ENCODE peak calls at places on chromosomes 16 and 17, in seven cellular contexts. I is neuronal stem cell, A is mesenchymal stem cell, T is H1, G is H9, M is trophoblast cell, V is IMR-90. U is an unnamed sample.

GRCh38 chr17:21358185-21358584 is 18.0 kb upstream of the KCNJ12 start:
- DNase-seq in G (no peak), V (no peak), T (no peak), A (no peak), M (no peak), I (no peak), U (no peak)

GRCh38 chr16:57268804-57269800 is 15.4 kb downstream of the PLLP start:
- DNase-seq in M (no peak), I (no peak), V (peak; percentile 14), G (no peak), T (no peak), A (no peak), U (peak; percentile 82)

GRCh38 chr16:19804538-19805323 is 79.9 kb downstream of the GPRC5B start:
- DNase-seq in M (no peak), A (no peak), G (peak; percentile 85), V (no peak), T (peak; percentile 38), I (no peak), U (peak; percentile 84)

GRCh38 chr17:61351745-61352407 is 47.8 kb upstream of the TBX2 start:
- DNase-seq in T (no peak), I (no peak), V (peak; percentile 56), M (no peak), A (no peak), G (no peak), U (no peak)

GRCh38 chr17:44719444-44719843 is 11.0 kb downstream of the DBF4B start:
- DNase-seq in T (no peak), A (no peak), I (no peak), M (no peak), V (no peak), G (no peak), U (no peak)

GRCh38 chr16:12210925-12211869 is 234.7 kb downstream of the SNX29 start:
- DNase-seq in T (no peak), I (no peak), M (no peak), G (no peak), A (no peak), V (no peak), U (no peak)

GRCh38 chr17:35977509-35977908 is 3.8 kb downstream of the CCL16 start:
- DNase-seq in I (no peak), T (no peak), M (no peak), V (no peak), G (no peak), A (no peak), U (no peak)

GRCh38 chr17:71071837-71072236 is 902.5 kb downstream of the KCNJ2 start:
- DNase-seq in V (peak; percentile 99), A (peak; percentile 99), I (no peak), M (peak; percentile 46), T (no peak), G (no peak), U (peak; percentile 42)

GRCh38 chr17:35612924-35613521 is 25.9 kb downstream of the AP2B1 start:
- DNase-seq in I (peak; percentile 51), T (no peak), G (no peak), A (peak; percentile 74), M (peak; percentile 67), V (peak; percentile 65), U (peak; percentile 65)

GRCh38 chr17:78759203-78759968 is 22.7 kb downstream of the CYTH1 start:
- DNase-seq in I (no peak), A (peak; percentile 47), M (no peak), G (no peak), T (no peak), V (peak; percentile 43), U (no peak)

GRCh38 chr17:68288804-68289203 is 2.1 kb downstream of the SLC16A6 start:
- DNase-seq in A (peak; percentile 31), I (no peak), G (no peak), V (no peak), M (no peak), T (no peak), U (peak; percentile 27)

GRCh38 chr16:67156146-67156844 is 3.4 kb downstream of the TRADD start:
- DNase-seq in G (peak; percentile 25), T (no peak), V (no peak), I (no peak), M (no peak), A (no peak), U (no peak)

GRCh38 chr16:46845952-46846351 is 15.0 kb upstream of the C16orf87 start:
- DNase-seq in I (no peak), A (no peak), T (no peak), V (no peak), M (no peak), G (no peak), U (no peak)
- H4K8ac ChIP-seq in I (peak overlapping the region; percentile 48), A (no peak overlapping the region), T (no peak overlapping the region), V (no peak overlapping the region), M (no peak overlapping the region), G (no peak overlapping the region), U (no peak overlapping the region)

DNA sequence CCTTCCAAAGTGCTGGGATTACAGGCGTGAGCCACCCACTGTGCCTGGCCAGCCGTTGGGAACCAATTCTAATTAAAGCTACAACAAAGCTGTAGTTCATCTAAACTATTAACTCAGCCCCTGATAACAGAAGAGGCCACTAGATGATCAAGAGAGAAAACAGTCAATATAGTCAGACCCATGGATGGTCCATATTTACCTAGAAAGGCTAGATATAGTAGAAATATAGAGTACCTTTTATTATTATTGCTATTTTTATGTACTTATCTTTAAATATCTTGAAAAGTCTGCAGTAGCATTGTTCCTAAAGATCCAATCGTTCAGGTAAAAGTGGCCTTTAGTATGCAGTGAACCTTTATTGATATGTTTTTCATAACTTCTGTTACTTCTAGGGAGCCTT is 43.2 kb downstream of the RNF213 start:
- DNase-seq in I (no peak), M (no peak), G (no peak), A (no peak), V (no peak), T (no peak), U (no peak)
- H4K8ac ChIP-seq in I (no peak overlapping the region), M (no peak overlapping the region), G (no peak overlapping the region), A (no peak overlapping the region), V (no peak overlapping the region), T (no peak overlapping the region), U (no peak overlapping the region)

DNA sequence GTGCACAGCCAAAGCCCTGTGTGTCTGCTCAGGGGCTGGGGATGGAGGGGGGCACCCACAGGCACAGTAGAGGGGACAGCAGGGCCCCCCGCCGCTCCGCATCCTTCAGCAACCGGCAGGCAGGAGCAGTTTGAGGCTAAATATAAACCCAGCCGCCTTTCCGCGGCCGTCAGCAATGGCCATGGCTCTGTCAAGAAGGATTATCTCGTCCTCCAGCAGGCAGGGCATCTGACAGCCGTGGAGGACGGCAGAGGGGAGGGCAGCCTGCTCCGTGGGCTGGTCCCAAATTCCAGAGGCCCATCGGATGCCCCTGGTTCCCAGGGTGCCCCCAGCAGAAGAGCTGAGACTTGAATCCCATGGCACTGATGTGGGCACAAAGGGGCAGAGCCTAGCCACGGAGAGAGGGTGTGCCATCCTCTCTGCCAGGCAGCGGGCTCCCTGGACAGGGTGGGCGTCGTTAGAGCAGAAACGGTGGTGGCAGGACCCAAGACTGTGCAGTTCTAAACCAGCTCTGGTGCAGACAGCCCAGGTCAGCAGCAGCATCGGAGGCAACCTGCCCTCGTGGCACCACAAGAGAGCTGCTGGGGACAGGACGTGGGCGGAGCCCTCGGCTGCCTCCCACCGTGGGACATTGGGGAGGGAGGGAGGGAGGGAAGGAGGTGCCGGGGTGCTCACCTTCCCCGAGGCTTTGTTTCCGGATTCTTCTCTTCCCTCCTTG is 198.8 kb upstream of the CIBAR2 start:
- DNase-seq in M (no peak), I (no peak), A (no peak), V (no peak), T (no peak), G (no peak), U (no peak)
- H4K8ac ChIP-seq in M (no peak overlapping the region), I (no peak overlapping the region), A (peak overlapping the region; percentile 72), V (no peak overlapping the region), T (peak overlapping the region; percentile 71), G (no peak overlapping the region), U (no peak overlapping the region)

GRCh38 chr17:12842936-12843335 is 53.6 kb downstream of the ARHGAP44 start:
- DNase-seq in G (no peak), A (no peak), M (no peak), V (no peak), I (no peak), T (no peak), U (no peak)
- H4K8ac ChIP-seq in G (no peak overlapping the region), A (no peak overlapping the region), M (no peak overlapping the region), V (no peak overlapping the region), I (no peak overlapping the region), T (no peak overlapping the region), U (no peak overlapping the region)

GRCh38 chr17:82221341-82221902 is 7.4 kb upstream of the SLC16A3 start:
- DNase-seq in G (no peak), T (no peak), V (no peak), M (no peak), A (no peak), I (no peak), U (no peak)
- H4K8ac ChIP-seq in G (no peak overlapping the region), T (no peak overlapping the region), V (no peak overlapping the region), M (no peak overlapping the region), A (peak overlapping the region; percentile 76), I (no peak overlapping the region), U (no peak overlapping the region)

GRCh38 chr17:31488982-31489294 is 97.5 kb downstream of the RAB11FIP4 start:
- DNase-seq in V (no peak), I (no peak), A (no peak), M (peak; percentile 63), T (no peak), G (no peak), U (peak; percentile 44)
- H4K8ac ChIP-seq in V (no peak overlapping the region), I (no peak overlapping the region), A (no peak overlapping the region), M (peak overlapping the region; percentile 75), T (peak overlapping the region; percentile 39), G (no peak overlapping the region), U (no peak overlapping the region)

U was measured in mesendoderm.